ENCODE peak calls at places on chromosome 9, in six cellular contexts. E, N, R, A, C and F are unnamed samples.
A peak's percentile ranks its signal among the peaks of the same experiment; 100 is the strongest.

GRCh38 chr9:138074516-138074915 is 196.9 kb downstream of the CACNA1B start:
- DNase-seq in C (no peak), A (no peak), N (no peak), E (no peak), R (no peak), F (no peak)

GRCh38 chr9:129263836-129264235 is 85.8 kb upstream of the IER5L start:
- DNase-seq in N (no peak), C (no peak), R (peak; percentile 27), A (no peak), E (peak; percentile 10), F (no peak)

GRCh38 chr9:133991964-133992779 is at the start of gene VAV2:
- DNase-seq in R (peak; percentile 57), C (peak; percentile 85), A (peak; percentile 48), E (peak; percentile 83), N (peak; percentile 72), F (no peak)

GRCh38 chr9:16794871-16795639 is 75.4 kb downstream of the BNC2 start:
- DNase-seq in C (peak; percentile 88), N (peak; percentile 88), A (peak; percentile 42), R (no peak), E (no peak), F (no peak)

GRCh38 chr9:124306098-124306735 is 48.5 kb downstream of the NEK6 start:
- DNase-seq in C (peak; percentile 85), A (no peak), R (no peak), N (peak; percentile 87), E (no peak), F (no peak)

GRCh38 chr9:16871358-16872151 is 1.1 kb upstream of the BNC2 start:
- DNase-seq in E (peak; percentile 69), R (no peak), C (peak; percentile 80), N (peak; percentile 87), A (peak; percentile 63), F (no peak)

GRCh38 chr9:94927762-94928158 is 201.3 kb downstream of the AOPEP start:
- DNase-seq in E (no peak), R (no peak), A (no peak), C (no peak), N (no peak), F (no peak)

GRCh38 chr9:89387970-89388867 is 69.9 kb downstream of the SECISBP2 start:
- DNase-seq in A (peak; percentile 75), R (no peak), N (peak; percentile 93), E (peak; percentile 82), C (peak; percentile 93), F (no peak)

GRCh38 chr9:133005221-133005760 is 25.5 kb upstream of the GTF3C5 start:
- DNase-seq in R (no peak), C (no peak), N (no peak), E (peak; percentile 41), A (no peak), F (no peak)

GRCh38 chr9:89701221-89701798 is 96.5 kb downstream of the GADD45G start:
- DNase-seq in C (no peak), R (peak; percentile 66), E (no peak), N (no peak), A (no peak), F (no peak)

GRCh38 chr9:127349483-127350127 is 47.4 kb upstream of the SLC2A8 start:
- DNase-seq in N (no peak), E (no peak), A (no peak), R (no peak), C (no peak), F (no peak)

GRCh38 chr9:21710792-21711191 is 91.6 kb upstream of the MTAP start:
- DNase-seq in R (no peak), C (no peak), A (no peak), N (no peak), E (no peak), F (no peak)

GRCh38 chr9:26548766-26549290 is 343.8 kb downstream of the CAAP1 start:
- DNase-seq in R (no peak), A (no peak), N (no peak), E (no peak), C (peak; percentile 21), F (no peak)

GRCh38 chr9:136137321-136138054 is 18.8 kb upstream of the TMEM250 start:
- DNase-seq in A (no peak), C (no peak), E (no peak), R (no peak), N (no peak), F (no peak)

GRCh38 chr9:136138566-136138965 is 19.9 kb upstream of the TMEM250 start:
- DNase-seq in A (no peak), E (no peak), C (no peak), R (no peak), N (peak; percentile 20), F (peak; percentile 71)

GRCh38 chr9:136136127-136136445 is 17.4 kb upstream of the TMEM250 start:
- DNase-seq in R (no peak), C (no peak), N (no peak), E (no peak), A (no peak), F (no peak)

GRCh38 chr9:136135326-136136126 is 16.9 kb upstream of the TMEM250 start:
- DNase-seq in N (no peak), C (no peak), R (no peak), E (no peak), A (no peak), F (no peak)

DNA sequence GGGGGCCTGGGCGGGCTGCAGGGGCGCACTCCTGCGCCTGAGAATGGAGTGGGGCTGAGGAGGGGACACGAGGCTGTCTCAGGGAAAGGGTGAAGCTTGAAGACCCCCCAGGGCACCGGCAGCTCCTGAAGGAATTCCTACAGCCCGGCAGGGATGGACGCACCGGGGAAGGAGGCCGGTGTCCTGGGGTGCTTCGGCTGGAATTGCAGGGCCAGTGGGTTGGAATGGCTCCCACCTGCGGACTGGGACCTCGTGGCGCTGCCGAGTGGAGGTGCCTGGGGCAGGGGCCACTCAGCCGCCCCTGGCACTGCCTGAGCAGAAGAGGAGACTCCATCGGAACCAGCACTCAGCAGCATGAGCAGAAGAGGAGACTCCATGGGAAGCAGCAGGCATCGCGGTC is 17.9 kb upstream of the TMEM250 start:
- DNase-seq in C (no peak), N (no peak), E (no peak), R (no peak), A (no peak), F (no peak)
- H3K27me3 ChIP-seq in C (peaks cover 54% of the 10 kb centered on the region), N (peaks cover 36% of the 10 kb centered on the region), E (peaks cover 63% of the 10 kb centered on the region), R (peaks cover 4% of the 10 kb centered on the region), A (no peaks in the 10 kb centered on the region), F (peaks cover 5% of the 10 kb centered on the region)

GRCh38 chr9:135131488-135131887 is 44.0 kb downstream of the OLFM1 start:
- DNase-seq in A (no peak), E (no peak), R (no peak), C (no peak), N (no peak), F (no peak)
- H3K27me3 ChIP-seq in A (no peaks in the 10 kb centered on the region), E (peaks cover 37% of the 10 kb centered on the region), R (no peaks in the 10 kb centered on the region), C (peaks cover 49% of the 10 kb centered on the region), N (no peaks in the 10 kb centered on the region), F (no peaks in the 10 kb centered on the region)

GRCh38 chr9:113785334-113785733 is 90.8 kb upstream of the ZNF618 start:
- DNase-seq in E (peak; percentile 56), C (no peak), N (no peak), A (no peak), R (no peak), F (no peak)

GRCh38 chr9:113783475-113783874 is 92.6 kb upstream of the ZNF618 start:
- DNase-seq in E (no peak), R (no peak), A (no peak), C (no peak), N (no peak), F (no peak)

GRCh38 chr9:113775714-113776113 is 100.4 kb upstream of the ZNF618 start:
- DNase-seq in N (peak; percentile 39), A (no peak), R (no peak), C (peak; percentile 45), E (no peak), F (no peak)

GRCh38 chr9:113776194-113776593 is 99.9 kb upstream of the ZNF618 start:
- DNase-seq in A (no peak), R (no peak), N (no peak), C (peak; percentile 16), E (no peak), F (no peak)

DNA sequence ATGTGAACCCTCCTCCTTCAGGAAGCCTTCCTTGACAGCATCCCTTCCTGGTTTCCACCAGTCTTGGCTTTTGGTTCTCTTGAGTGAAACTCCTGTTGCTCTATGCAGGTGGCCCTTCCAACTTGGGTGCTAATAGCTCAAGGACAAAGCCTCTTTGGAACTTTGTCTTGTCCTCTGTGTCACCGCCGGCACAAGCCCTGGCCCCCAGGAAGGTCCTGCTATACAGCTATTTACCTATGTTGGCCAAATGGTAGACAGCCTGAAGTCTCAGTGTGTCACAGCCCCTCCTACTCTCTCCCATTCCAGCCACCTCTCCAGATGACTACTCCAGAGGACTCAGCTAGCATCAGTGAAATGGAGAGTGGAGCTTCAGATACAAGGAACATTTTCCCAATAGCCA is 94.7 kb upstream of the ZNF618 start:
- DNase-seq in E (no peak), N (no peak), C (no peak), R (no peak), A (no peak), F (no peak)
- H3K27me3 ChIP-seq in E (peaks cover 31% of the 10 kb centered on the region), N (no peaks in the 10 kb centered on the region), C (peaks cover 71% of the 10 kb centered on the region), R (no peaks in the 10 kb centered on the region), A (no peaks in the 10 kb centered on the region), F (no peaks in the 10 kb centered on the region)

GRCh38 chr9:136190237-136190601 is 14.7 kb downstream of the LHX3 start:
- DNase-seq in A (no peak), C (no peak), E (no peak), R (no peak), N (no peak), F (no peak)
- H3K27me3 ChIP-seq in A (no peaks in the 10 kb centered on the region), C (peaks cover 54% of the 10 kb centered on the region), E (peaks cover 92% of the 10 kb centered on the region), R (peaks cover 11% of the 10 kb centered on the region), N (peaks cover 63% of the 10 kb centered on the region), F (peaks cover 38% of the 10 kb centered on the region)

DNA sequence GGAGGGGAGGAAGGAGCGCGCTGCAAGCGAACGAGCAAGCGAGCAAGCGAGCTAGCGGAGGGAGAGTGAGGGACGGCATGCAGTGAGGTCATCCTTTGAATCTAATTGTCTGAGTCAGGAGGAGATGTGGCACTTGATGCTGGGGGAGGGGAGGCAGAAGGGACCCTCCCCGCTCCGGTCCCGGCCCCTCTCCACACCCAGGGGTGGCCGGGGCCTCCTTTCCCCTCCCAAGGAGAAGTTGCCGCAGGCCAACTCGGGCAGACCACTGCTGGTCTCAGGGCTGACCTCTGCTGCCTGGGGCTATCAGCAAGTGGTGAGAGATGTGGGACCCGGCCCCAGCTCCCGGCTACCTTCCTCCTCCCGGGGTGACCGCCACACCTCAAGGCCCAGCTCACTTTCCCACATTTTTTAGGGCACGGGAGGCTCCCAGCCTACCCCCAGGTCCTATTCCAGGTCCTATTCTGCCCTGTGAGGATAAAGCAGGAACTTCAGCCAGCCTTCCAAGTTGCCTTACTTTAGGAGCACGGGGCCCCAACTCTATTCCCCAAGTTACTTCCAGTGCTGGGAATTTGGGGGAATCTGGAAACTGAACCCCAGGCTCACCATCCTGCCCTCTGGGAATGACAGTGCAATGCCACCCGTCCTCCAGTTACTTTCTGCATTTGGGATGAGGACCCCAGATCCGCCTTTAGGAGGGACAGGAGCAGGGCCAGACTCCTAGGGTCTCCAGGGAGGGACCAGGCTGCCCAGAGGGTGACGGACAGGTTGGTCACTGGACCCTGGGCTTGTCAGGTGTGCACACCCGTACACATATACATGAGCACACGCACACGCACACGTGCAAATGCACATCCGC is 11.1 kb downstream of the CNTFR start:
- DNase-seq in E (no peak), A (no peak), R (no peak), C (peak; percentile 63), N (peak; percentile 60), F (no peak)
- H3K27me3 ChIP-seq in E (peaks cover 72% of the 10 kb centered on the region), A (no peaks in the 10 kb centered on the region), R (peaks cover 23% of the 10 kb centered on the region), C (peaks cover 18% of the 10 kb centered on the region), N (no peaks in the 10 kb centered on the region), F (peaks cover 27% of the 10 kb centered on the region)